ENCODE peak calls at places on chromosomes 7 and 10, in seven cellular contexts. L is smooth muscle cell of the brain vasculature; O is naive thymus-derived CD8-positive, alpha-beta T cell; P is AG04449; D is Caki2; K is HCT116; C is NCI-H2171. G is an unnamed sample.

GRCh38 chr7:84729284-84729683 is 457.6 kb downstream of the SEMA3D start:
- DNase-seq in L (no peak), C (no peak), D (no peak), K (no peak), P (peak), O (no peak), G (no peak)

GRCh38 chr10:68550747-68551411 is 9.3 kb upstream of the TET1 start:
- DNase-seq in C (no peak), P (no peak), O (peak), L (peak), K (peak), D (peak), G (peak)

GRCh38 chr7:22564511-22565045 is 64.6 kb upstream of the STEAP1B start:
- DNase-seq in D (peak), C (no peak), P (no peak), K (no peak), L (no peak), O (no peak), G (no peak)

GRCh38 chr7:81583882-81584533 is 185.8 kb downstream of the HGF start:
- DNase-seq in C (no peak), L (no peak), D (no peak), K (no peak), O (no peak), P (no peak), G (no peak)

GRCh38 chr10:58638406-58638805 is 125.7 kb downstream of the BICC1 start:
- DNase-seq in O (no peak), D (no peak), K (no peak), L (no peak), P (no peak), C (no peak), G (no peak)

GRCh38 chr10:89470628-89471027 is 56.3 kb downstream of the IFIT5 start:
- DNase-seq in P (no peak), K (no peak), D (no peak), L (no peak), O (no peak), C (no peak), G (no peak)

GRCh38 chr10:131175891-131176290 is 135.6 kb downstream of the TCERG1L start:
- DNase-seq in K (no peak), P (no peak), C (no peak), D (no peak), L (no peak), O (no peak), G (no peak)

GRCh38 chr7:133530682-133531081 is 277.8 kb downstream of the EXOC4 start:
- DNase-seq in K (no peak), L (no peak), O (no peak), P (peak), D (no peak), C (no peak), G (no peak)

GRCh38 chr7:4794591-4795350 is 19.3 kb downstream of the AP5Z1 start:
- DNase-seq in P (no peak), O (no peak), D (no peak), K (no peak), L (no peak), C (no peak), G (no peak)

GRCh38 chr10:4260483-4260882 is 475.5 kb upstream of the KLF6 start:
- DNase-seq in K (no peak), D (no peak), L (no peak), O (no peak), P (no peak), C (no peak), G (no peak)

GRCh38 chr10:125266541-125266940 is 106.2 kb upstream of the CTBP2 start:
- DNase-seq in C (no peak), D (no peak), L (no peak), O (no peak), K (no peak), P (no peak), G (no peak)

GRCh38 chr10:129754211-129755050 is 209.6 kb downstream of the EBF3 start:
- DNase-seq in C (no peak), O (no peak), L (no peak), K (no peak), P (no peak), D (no peak), G (no peak)

GRCh38 chr10:26478061-26478460 is 39.9 kb downstream of the APBB1IP start:
- DNase-seq in O (no peak), L (no peak), C (no peak), P (no peak), D (no peak), K (no peak), G (no peak)